ENCODE peak calls at places on chromosomes 1 and 21, in nine cellular contexts. E is uterus, G is lower leg skin, A is esophagus squamous epithelium, S is A549, C is transverse colon, B is tibial nerve, V is IMR-90, U is HCT116. K is an unnamed sample.
A peak's percentile ranks its signal among the peaks of the same experiment; 100 is the strongest.

GRCh38 chr1:27318596-27318995 is 3.4 kb upstream of the TMEM222 start:
- DNase-seq in V (peak; percentile 22), A (no peak), E (no peak), U (no peak), B (no peak), S (no peak), G (no peak), C (no peak), K (peak; percentile 0)

GRCh38 chr1:37890378-37891014 is 31.1 kb upstream of the MTF1 start:
- DNase-seq in B (peak; percentile 28), E (no peak), U (peak; percentile 23), A (no peak), V (peak; percentile 43), C (no peak), G (no peak), S (peak; percentile 43), K (no peak)

GRCh38 chr1:207316622-207317510 is 4.6 kb upstream of the CD55 start:
- DNase-seq in C (peak; percentile 54), B (no peak), V (peak; percentile 10), G (no peak), S (no peak), E (no peak), U (peak; percentile 56), A (no peak), K (no peak)

GRCh38 chr1:36517019-36517387 is 34.3 kb upstream of the CSF3R start:
- DNase-seq in B (no peak), C (no peak), V (no peak), A (no peak), U (no peak), S (no peak), G (peak; percentile 25), E (no peak), K (no peak)

GRCh38 chr1:12811409-12811784 is 19.8 kb downstream of the PRAMEF11 start:
- DNase-seq in U (no peak), B (no peak), S (no peak), E (no peak), V (no peak), A (no peak), G (no peak), C (no peak), K (no peak)

GRCh38 chr1:180231506-180232420 is 1.7 kb downstream of the LHX4 start:
- DNase-seq in G (no peak), C (no peak), B (no peak), V (peak; percentile 45), S (peak; percentile 90), U (peak; percentile 53), E (no peak), A (no peak), K (no peak)

GRCh38 chr1:234362558-234362957 is 10.7 kb upstream of the COA6 start:
- DNase-seq in C (no peak), E (no peak), V (no peak), A (no peak), G (no peak), U (no peak), B (no peak), S (no peak), K (no peak)

GRCh38 chr1:41495171-41495948 is 10.9 kb upstream of the EDN2 start:
- DNase-seq in C (no peak), U (no peak), B (no peak), E (no peak), S (peak; percentile 64), G (no peak), A (no peak), V (peak; percentile 21), K (no peak)

GRCh38 chr21:45363921-45364463 is 41.0 kb upstream of the COL18A1 start:
- DNase-seq in U (peak; percentile 94), B (peak; percentile 86), A (no peak), V (peak; percentile 99), E (peak; percentile 91), G (peak; percentile 95), C (peak; percentile 66), S (peak; percentile 91), K (no peak)

GRCh38 chr1:101191049-101191448 is 45.8 kb upstream of the S1PR1 start:
- DNase-seq in S (no peak), G (no peak), C (no peak), E (no peak), B (no peak), A (no peak), U (no peak), V (no peak), K (no peak)

GRCh38 chr1:202798260-202798659 is 10.0 kb downstream of the KDM5B start:
- DNase-seq in E (no peak), B (no peak), G (no peak), S (no peak), A (no peak), U (no peak), V (no peak), C (no peak), K (no peak)

GRCh38 chr1:85459274-85459673 is 5.7 kb downstream of the DDAH1 start:
- DNase-seq in U (no peak), S (no peak), V (no peak), B (no peak), E (no peak), G (no peak), A (no peak), C (no peak), K (no peak)

GRCh38 chr1:45012639-45013278 is 705 bp downstream of the UROD start:
- DNase-seq in A (no peak), V (peak; percentile 66), E (peak; percentile 75), G (peak; percentile 93), U (no peak), S (no peak), B (peak; percentile 80), C (peak; percentile 73), K (peak; percentile 86)

GRCh38 chr1:225437710-225438437 is 10.0 kb upstream of the LBR start:
- DNase-seq in G (no peak), B (no peak), S (peak; percentile 52), U (peak; percentile 28), C (peak; percentile 31), A (no peak), E (no peak), V (peak; percentile 45), K (no peak)
- TF ChIP-seq CTCF in G (no peak), B (peak; percentile 18), S (peak; percentile 39), U (peak; percentile 62), C (peak; percentile 16), A (peak; percentile 11), E (peak; percentile 21), V (peak; percentile 55), K (peak; percentile 33)

GRCh38 chr1:151364996-151365395 is 7.5 kb downstream of the SELENBP1 start:
- DNase-seq in V (no peak), G (no peak), A (no peak), U (no peak), E (no peak), C (no peak), B (no peak), S (no peak), K (peak; percentile 33)
- TF ChIP-seq POLR2A in V (no peak), G (no peak), A (no peak), U (no peak), E (no peak), C (no peak), B (no peak), S (no peak), K (no peak)

DNA sequence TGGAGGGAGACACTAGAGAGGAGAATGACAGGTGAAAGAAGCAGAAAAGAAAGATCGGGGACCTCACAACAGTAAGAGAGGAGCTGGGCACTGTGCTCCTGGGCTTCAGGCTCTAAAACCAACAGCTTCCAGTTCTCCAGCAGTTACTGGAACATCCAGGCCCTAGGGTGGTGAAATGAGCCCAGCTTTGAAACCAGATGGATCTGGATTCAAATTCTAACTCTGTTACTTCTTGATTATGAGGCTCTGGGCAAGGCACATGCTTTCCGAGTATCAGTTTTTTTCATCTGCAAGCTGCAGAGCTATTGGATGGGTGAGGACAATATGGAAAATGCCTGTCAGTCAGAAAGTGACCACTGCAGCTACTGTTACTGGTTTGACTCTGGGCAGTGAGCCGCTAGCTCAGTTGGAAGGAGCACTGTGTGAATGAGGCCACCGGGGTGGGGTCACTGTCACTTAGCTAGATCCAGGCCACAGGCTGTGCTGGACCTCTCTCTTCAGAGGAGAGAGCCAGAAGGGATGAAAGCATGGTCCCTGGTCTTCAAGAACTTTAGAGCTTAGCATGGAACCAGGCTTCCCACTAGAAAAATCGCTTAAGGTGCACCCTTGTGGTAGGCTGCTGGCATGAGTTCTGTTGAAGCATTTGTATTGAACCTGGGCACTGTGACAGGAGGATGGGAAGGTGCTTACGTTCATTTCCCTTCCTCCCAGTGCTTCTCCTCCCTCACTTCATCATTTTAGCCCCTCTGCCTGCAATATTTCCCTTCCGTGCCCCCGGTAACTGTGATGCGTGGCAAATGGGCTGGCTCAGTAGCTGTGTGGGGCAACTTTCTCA is 12.2 kb downstream of the PLEKHO1 start:
- DNase-seq in U (no peak), E (peak; percentile 22), S (peak; percentile 29), V (peak; percentile 49), A (no peak), G (no peak), B (no peak), C (no peak), K (no peak)
- TF ChIP-seq CTCF in U (no peak), E (no peak), S (no peak), V (peak; percentile 1), A (no peak), G (no peak), B (no peak), C (no peak), K (no peak)

GRCh38 chr1:31931241-31932225 is 6.6 kb downstream of the PTP4A2 start:
- DNase-seq in E (no peak), A (no peak), U (no peak), V (peak; percentile 67), G (no peak), S (no peak), C (no peak), B (no peak), K (no peak)
- TF ChIP-seq POLR2A in E (no peak), A (no peak), U (no peak), V (no peak), G (no peak), S (no peak), C (no peak), B (no peak), K (no peak)

DNA sequence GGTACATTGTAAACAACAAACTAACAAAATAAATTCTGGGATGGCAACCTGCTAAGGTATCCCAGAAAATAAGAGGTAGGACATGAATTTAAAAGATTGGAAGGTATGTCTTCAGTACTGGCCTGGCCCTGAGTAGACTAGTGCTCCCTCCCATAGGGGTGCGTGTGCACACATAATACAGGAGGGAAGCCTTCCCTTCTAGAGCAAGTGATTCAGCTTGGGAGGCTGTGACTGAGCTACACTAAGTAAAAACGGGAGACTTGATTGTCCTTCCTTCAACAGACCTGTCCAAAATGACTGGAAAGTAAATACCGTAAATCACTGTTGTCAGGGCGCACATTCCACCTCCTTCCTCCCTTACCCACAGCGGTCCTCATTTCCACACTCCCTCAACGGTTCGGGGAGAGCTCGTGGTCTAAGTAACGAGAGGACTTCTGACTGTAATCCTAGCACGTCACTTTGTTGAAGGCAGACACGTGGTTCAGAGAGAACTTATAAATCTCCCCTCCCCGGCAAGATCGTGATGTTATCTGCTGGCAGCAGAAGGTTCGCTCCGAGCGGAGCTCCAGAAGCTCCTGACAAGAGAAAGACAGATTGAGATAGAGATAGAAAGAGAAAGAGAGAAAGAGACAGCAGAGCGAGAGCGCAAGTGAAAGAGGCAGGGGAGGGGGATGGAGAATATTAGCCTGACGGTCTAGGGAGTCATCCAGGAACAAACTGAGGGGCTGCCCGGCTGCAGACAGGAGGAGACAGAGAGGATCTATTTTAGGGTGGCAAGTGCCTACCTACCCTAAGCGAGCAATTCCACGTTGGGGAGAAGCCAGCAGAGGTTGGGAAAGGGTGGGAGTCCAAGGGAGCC is at the start of gene TGFB2:
- DNase-seq in U (no peak), B (peak; percentile 64), A (no peak), E (peak; percentile 63), S (peak; percentile 92), C (peak; percentile 21), G (peak; percentile 88), V (peak; percentile 85), K (no peak)
- TF ChIP-seq CTCF in U (no peak), B (no peak), A (no peak), E (no peak), S (no peak), C (no peak), G (no peak), V (no peak), K (no peak)

GRCh38 chr1:81801032-81801833 is 499 bp downstream of the ADGRL2 start:
- DNase-seq in V (peak; percentile 88), B (peak; percentile 75), C (peak; percentile 60), U (no peak), A (no peak), G (peak; percentile 90), S (peak; percentile 85), E (peak; percentile 74), K (peak; percentile 80)
- TF ChIP-seq POLR2A in V (no peak), B (peak; percentile 41), C (peak; percentile 39), U (no peak), A (no peak), G (no peak), S (peak; percentile 37), E (no peak), K (peak; percentile 12)